ENCODE peak calls at places on chromosomes 7 and 10, in six cellular contexts. G, E, W, Y, L and F are unnamed samples.

GRCh38 chr7:16062269-16062668 is 359.1 kb downstream of the CRPPA start:
- DNase-seq in L (no peak), E (no peak), W (peak), Y (no peak), G (peak), F (no peak)

GRCh38 chr7:91949221-91950009 is 8.8 kb downstream of the AKAP9 start:
- DNase-seq in G (peak), W (peak), L (no peak), Y (no peak), E (no peak), F (no peak)

GRCh38 chr10:126160971-126161630 is 227.2 kb downstream of the ADAM12 start:
- DNase-seq in W (peak), G (peak), L (no peak), Y (peak), E (no peak), F (no peak)

GRCh38 chr7:87627634-87627994 is 584 bp upstream of the RUNDC3B start:
- DNase-seq in Y (no peak), W (no peak), E (no peak), G (no peak), L (no peak), F (peak)

GRCh38 chr7:54183055-54183454 is 359.1 kb upstream of the VSTM2A start:
- DNase-seq in G (no peak), W (no peak), E (no peak), Y (no peak), L (no peak), F (no peak)

GRCh38 chr10:101814466-101815041 is 3.7 kb downstream of the OGA start:
- DNase-seq in W (peak), G (no peak), E (no peak), Y (no peak), L (peak), F (no peak)

GRCh38 chr7:159310457-159311171 is 165.9 kb upstream of the VIPR2 start:
- DNase-seq in W (no peak), G (no peak), E (no peak), Y (no peak), L (no peak), F (no peak)

GRCh38 chr10:133388973-133389818 is 4.8 kb upstream of the MTG1 start:
- DNase-seq in E (no peak), G (no peak), L (no peak), W (no peak), Y (no peak), F (no peak)

GRCh38 chr10:131959841-131960240 is 21.9 kb downstream of the BNIP3 start:
- DNase-seq in L (no peak), E (no peak), W (no peak), Y (no peak), G (no peak), F (no peak)

GRCh38 chr10:77774940-77775391 is 137.4 kb upstream of the KCNMA1 start:
- DNase-seq in E (no peak), Y (no peak), L (peak), W (peak), G (peak), F (no peak)

GRCh38 chr7:132116369-132116768 is 459.9 kb downstream of the PLXNA4 start:
- DNase-seq in G (peak), Y (no peak), E (no peak), W (no peak), L (peak), F (no peak)

GRCh38 chr10:69479241-69479730 is 28.0 kb downstream of the TSPAN15 start:
- DNase-seq in L (no peak), E (no peak), Y (no peak), G (no peak), W (no peak), F (no peak)

GRCh38 chr7:158541330-158542010 is 46.2 kb downstream of the PTPRN2 start:
- DNase-seq in W (no peak), G (no peak), E (no peak), Y (no peak), L (no peak), F (no peak)

GRCh38 chr10:128147064-128147463 is 20.8 kb upstream of the MKI67 start:
- DNase-seq in G (no peak), W (no peak), Y (no peak), L (no peak), E (no peak), F (no peak)

GRCh38 chr7:157896774-157897555 is 560.2 kb downstream of the DNAJB6 start:
- DNase-seq in Y (no peak), G (no peak), W (no peak), L (no peak), E (no peak), F (no peak)

GRCh38 chr7:2525161-2525930 is 5.8 kb downstream of the LFNG start:
- DNase-seq in W (no peak), L (peak), E (no peak), G (no peak), Y (no peak), F (no peak)

GRCh38 chr7:113371376-113372043 is 253.2 kb upstream of the SMIM30 start:
- DNase-seq in G (peak), W (no peak), E (no peak), Y (no peak), L (no peak), F (no peak)

GRCh38 chr7:116949941-116950801 is 3.1 kb upstream of the ST7 start:
- DNase-seq in Y (no peak), W (no peak), E (no peak), G (no peak), L (no peak), F (no peak)

GRCh38 chr7:101555921-101556275 is 73.2 kb downstream of the MYL10 start:
- DNase-seq in Y (peak), G (no peak), W (no peak), L (no peak), E (no peak), F (no peak)

GRCh38 chr7:27181176-27181520 is 3.9 kb downstream of the HOXA11 start:
- DNase-seq in G (no peak), W (no peak), Y (no peak), E (no peak), L (no peak), F (no peak)

GRCh38 chr10:88553116-88553752 is 29.9 kb downstream of the RNLS start:
- DNase-seq in E (peak), L (peak), G (peak), Y (no peak), W (peak), F (no peak)

GRCh38 chr7:26440253-26440992 is 148.8 kb downstream of the SNX10 start:
- DNase-seq in E (no peak), G (no peak), W (no peak), Y (no peak), L (no peak), F (no peak)

GRCh38 chr7:127745445-127745844 is 93.5 kb downstream of the SND1 start:
- DNase-seq in E (no peak), L (no peak), W (no peak), Y (no peak), G (no peak), F (no peak)

GRCh38 chr10:33820531-33820930 is 486.1 kb upstream of the NRP1 start:
- DNase-seq in W (no peak), Y (no peak), L (no peak), G (no peak), E (peak), F (no peak)

GRCh38 chr7:20482071-20482470 is 133.4 kb upstream of the ABCB5 start:
- DNase-seq in L (no peak), G (no peak), Y (no peak), W (no peak), E (no peak), F (no peak)

GRCh38 chr7:150849204-150849775 is 3.0 kb upstream of the AOC1 start:
- DNase-seq in G (no peak), L (no peak), E (no peak), W (no peak), Y (peak), F (no peak)

GRCh38 chr7:2247141-2247985 is 5.3 kb downstream of the NUDT1 start:
- DNase-seq in W (peak), Y (peak), E (no peak), L (no peak), G (no peak), F (peak)

GRCh38 chr10:62545155-62545554 is 171.0 kb downstream of the ZNF365 start:
- DNase-seq in Y (no peak), E (no peak), L (no peak), W (no peak), G (no peak), F (no peak)

GRCh38 chr10:932589-932988 is 1.1 kb upstream of the LARP4B start:
- DNase-seq in L (no peak), E (no peak), Y (no peak), W (no peak), G (no peak), F (no peak)

GRCh38 chr7:138137423-138138171 is 61.3 kb downstream of the AKR1D1 start:
- DNase-seq in G (no peak), L (no peak), Y (no peak), W (no peak), E (no peak), F (no peak)

GRCh38 chr7:48177271-48177670 is 6.0 kb downstream of the ABCA13 start:
- DNase-seq in E (no peak), L (no peak), G (no peak), Y (no peak), W (no peak), F (no peak)
- H3K14ac ChIP-seq in E (no peak), L (no peak), G (no peak), Y (no peak), W (no peak), F (no peak)

DNA sequence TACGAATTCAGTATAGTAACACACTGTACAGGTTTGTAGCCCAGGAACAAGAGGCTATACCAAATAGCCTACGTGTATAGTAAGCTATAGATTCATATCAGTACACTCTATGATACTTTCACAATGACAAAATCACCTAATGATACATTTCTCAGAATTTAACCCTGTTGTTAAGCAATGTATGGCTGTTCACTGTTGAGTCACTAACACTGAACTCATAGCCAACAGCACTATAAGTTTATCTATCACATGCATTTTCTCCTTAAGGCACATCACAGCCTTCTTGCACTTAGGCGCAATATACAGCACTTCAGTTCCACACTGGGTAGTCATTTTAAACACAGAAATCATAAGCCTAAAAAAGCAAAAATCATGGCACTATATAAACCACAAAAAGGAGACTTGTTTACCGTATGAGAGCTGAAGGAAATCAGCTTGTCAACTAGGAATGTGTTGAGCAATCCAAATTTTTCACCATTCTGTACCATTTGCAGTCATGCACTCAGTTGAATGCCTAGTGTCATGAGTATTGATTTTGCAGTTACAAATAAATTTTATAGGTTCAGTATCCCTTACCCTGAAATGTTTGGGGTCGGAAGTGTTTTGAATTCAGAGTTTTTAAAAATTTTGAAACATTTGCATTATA is 45.5 kb downstream of the ZNF438 start:
- DNase-seq in Y (no peak), W (peak), G (peak), L (peak), E (no peak), F (no peak)
- H3K4me2 ChIP-seq in Y (no peak), W (no peak), G (peak), L (no peak), E (no peak), F (no peak)

GRCh38 chr10:29668628-29669027 is 33.9 kb upstream of the SVIL start:
- DNase-seq in Y (no peak), L (peak), E (no peak), W (no peak), G (peak), F (no peak)

GRCh38 chr10:29671968-29672367 is 37.2 kb upstream of the SVIL start:
- DNase-seq in G (no peak), W (no peak), E (no peak), L (no peak), Y (no peak), F (no peak)

GRCh38 chr10:29666201-29666600 is 31.4 kb upstream of the SVIL start:
- DNase-seq in W (no peak), G (no peak), Y (no peak), E (no peak), L (peak), F (no peak)

GRCh38 chr10:29667191-29667590 is 32.4 kb upstream of the SVIL start:
- DNase-seq in L (no peak), G (no peak), E (no peak), Y (no peak), W (no peak), F (no peak)

DNA sequence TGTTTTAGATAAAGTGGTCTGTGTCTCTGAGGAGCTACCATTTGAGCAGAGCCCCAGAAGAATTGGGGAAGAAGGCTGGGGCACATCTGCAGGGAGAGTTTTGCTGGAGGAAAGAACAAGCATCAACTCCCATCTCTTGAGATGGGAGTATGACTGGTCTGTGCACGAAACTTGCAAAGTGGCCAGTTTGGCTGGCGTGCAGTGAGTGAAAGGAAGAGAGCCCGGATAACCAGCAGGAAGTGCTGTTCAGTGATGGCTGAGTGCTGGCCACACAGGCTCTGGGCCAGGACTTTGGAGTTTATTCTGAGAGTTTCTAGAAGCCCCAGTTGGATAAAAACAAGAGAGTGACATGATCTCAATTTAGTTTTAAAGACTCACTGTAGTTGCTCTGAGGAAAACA is 34.4 kb upstream of the SVIL start:
- DNase-seq in Y (no peak), E (no peak), L (peak), W (no peak), G (peak), F (no peak)
- H3K14ac ChIP-seq in Y (no peak), E (no peak), L (no peak), W (no peak), G (peak), F (no peak)

GRCh38 chr10:84196083-84196482 is 1.7 kb downstream of the CDHR1 start:
- DNase-seq in E (no peak), G (no peak), Y (no peak), L (no peak), W (no peak), F (no peak)
- H3K4me2 ChIP-seq in E (no peak), G (no peak), Y (no peak), L (no peak), W (no peak), F (no peak)

GRCh38 chr7:69738396-69738889 is 140.2 kb downstream of the AUTS2 start:
- DNase-seq in E (peak), W (peak), Y (no peak), L (no peak), G (no peak), F (no peak)
- H3K14ac ChIP-seq in E (no peak), W (no peak), Y (no peak), L (no peak), G (no peak), F (no peak)

DNA sequence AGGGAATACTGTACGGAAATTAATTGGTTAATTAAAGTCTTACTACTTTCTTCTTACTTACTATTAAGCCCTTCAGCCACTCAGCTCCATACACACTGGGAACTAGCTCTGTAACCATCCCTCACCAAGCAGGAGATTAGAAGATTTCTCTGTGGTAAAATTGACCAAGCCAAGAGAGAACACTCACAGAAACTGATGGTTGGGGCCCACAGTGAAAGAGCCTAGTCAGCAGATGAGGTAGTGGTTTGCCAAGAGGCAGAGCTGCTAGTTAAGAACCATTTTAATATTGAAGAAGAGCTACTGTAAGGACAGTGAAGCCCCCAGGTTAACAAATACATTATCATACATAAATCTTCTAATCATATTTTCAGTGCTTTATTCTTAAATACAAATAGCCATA is 21.8 kb upstream of the C10orf53 start:
- DNase-seq in W (no peak), L (no peak), Y (no peak), E (no peak), G (no peak), F (no peak)
- H3K4me2 ChIP-seq in W (no peak), L (no peak), Y (no peak), E (no peak), G (no peak), F (no peak)